ENCODE peak calls at places on chromosomes 3 and 15, in eight cellular contexts. J is A549, Q is PC-3, O is skeletal muscle cell, I is OCI-LY7, C is fibroblast of lung, F is cardiac fibroblast, K is AG09309. Y is an unnamed sample.

GRCh38 chr15:88375234-88375926 is 91.8 kb downstream of the MRPL46 start:
- DNase-seq in J (peak; percentile 68), Q (no peak), O (peak; percentile 30), I (no peak), C (peak; percentile 52), F (peak; percentile 38), K (peak; percentile 55), Y (peak; percentile 55)

GRCh38 chr15:81293728-81294500 is 30.0 kb downstream of the STARD5 start:
- DNase-seq in J (no peak), Q (no peak), O (no peak), I (peak; percentile 95), C (no peak), F (no peak), K (no peak), Y (no peak)

GRCh38 chr15:101091080-101092017 is 160.5 kb downstream of the CHSY1 start:
- DNase-seq in J (no peak), Q (no peak), O (peak; percentile 81), I (no peak), C (peak; percentile 92), F (peak; percentile 96), K (peak; percentile 55), Y (peak; percentile 89)

GRCh38 chr15:90883971-90884718 is at the start of gene FES:
- DNase-seq in J (no peak), Q (no peak), O (no peak), I (no peak), C (peak; percentile 60), F (peak; percentile 74), K (no peak), Y (no peak)

GRCh38 chr3:136263251-136263650 is 13.1 kb downstream of the PCCB start:
- DNase-seq in J (no peak), Q (no peak), O (no peak), I (no peak), C (no peak), F (no peak), K (no peak), Y (no peak)

GRCh38 chr3:153315781-153316180 is 153.8 kb downstream of the RAP2B start:
- DNase-seq in J (no peak), Q (peak; percentile 61), O (no peak), I (no peak), C (peak; percentile 9), F (no peak), K (peak; percentile 87), Y (no peak)

GRCh38 chr3:149534671-149535394 is 60.3 kb downstream of the TM4SF4 start:
- DNase-seq in J (peak; percentile 86), Q (no peak), O (peak; percentile 36), I (no peak), C (peak; percentile 55), F (peak; percentile 53), K (peak; percentile 46), Y (peak; percentile 26)

GRCh38 chr3:110685630-110686029 is 386.0 kb upstream of the NECTIN3 start:
- DNase-seq in J (no peak), Q (no peak), O (no peak), I (no peak), C (no peak), F (no peak), K (no peak), Y (no peak)

GRCh38 chr3:192844366-192844765 is 73.3 kb downstream of the MB21D2 start:
- DNase-seq in J (no peak), Q (no peak), O (no peak), I (no peak), C (no peak), F (no peak), K (no peak), Y (no peak)

GRCh38 chr3:166291510-166291909 is 454.3 kb upstream of the BCHE start:
- DNase-seq in J (no peak), Q (no peak), O (no peak), I (no peak), C (no peak), F (no peak), K (no peak), Y (no peak)

GRCh38 chr15:83305696-83306291 is 21.3 kb upstream of the BNC1 start:
- DNase-seq in J (no peak), Q (peak; percentile 87), O (no peak), I (no peak), C (no peak), F (no peak), K (no peak), Y (no peak)

GRCh38 chr3:162525052-162525451 is 1028.4 kb downstream of the OTOL1 start:
- DNase-seq in J (no peak), Q (no peak), O (peak; percentile 99), I (no peak), C (peak; percentile 95), F (peak; percentile 87), K (peak; percentile 94), Y (peak; percentile 66)

GRCh38 chr15:77620960-77621647 is 11.6 kb downstream of the LINGO1 start:
- DNase-seq in J (no peak), Q (no peak), O (no peak), I (no peak), C (no peak), F (no peak), K (no peak), Y (no peak)

GRCh38 chr3:190159902-190160435 is 39.3 kb upstream of the P3H2 start:
- DNase-seq in J (no peak), Q (no peak), O (no peak), I (no peak), C (no peak), F (no peak), K (no peak), Y (no peak)

GRCh38 chr3:42739401-42740158 is 33.5 kb downstream of the CCDC13 start:
- DNase-seq in J (no peak), Q (no peak), O (no peak), I (no peak), C (no peak), F (no peak), K (no peak), Y (no peak)

GRCh38 chr3:2198880-2199279 is 100.2 kb downstream of the CNTN4 start:
- DNase-seq in J (no peak), Q (no peak), O (no peak), I (no peak), C (no peak), F (no peak), K (no peak), Y (no peak)

GRCh38 chr15:49887604-49888340 is 231.3 kb downstream of the ATP8B4 start:
- DNase-seq in J (no peak), Q (no peak), O (no peak), I (no peak), C (peak; percentile 47), F (no peak), K (no peak), Y (no peak)

GRCh38 chr3:181707980-181708379 is 3.7 kb upstream of the SOX2 start:
- DNase-seq in J (no peak), Q (no peak), O (no peak), I (no peak), C (no peak), F (no peak), K (no peak), Y (no peak)
- H3K4me3 ChIP-seq in J (no peak overlapping the region), Q (no peak overlapping the region), O (no peak overlapping the region), I (peak overlapping the region; percentile 10), C (no peak overlapping the region), F (no peak overlapping the region), K (no peak overlapping the region), Y (no peak overlapping the region)

GRCh38 chr3:108008931-108009635 is 81.7 kb downstream of the CD47 start:
- DNase-seq in J (no peak), Q (no peak), O (peak; percentile 63), I (no peak), C (no peak), F (peak; percentile 74), K (peak; percentile 59), Y (peak; percentile 81)

GRCh38 chr3:108006901-108007331 is 83.9 kb downstream of the CD47 start:
- DNase-seq in J (no peak), Q (no peak), O (no peak), I (no peak), C (no peak), F (peak; percentile 62), K (no peak), Y (no peak)

GRCh38 chr3:108004647-108005046 is 86.2 kb downstream of the CD47 start:
- DNase-seq in J (no peak), Q (no peak), O (no peak), I (no peak), C (no peak), F (no peak), K (no peak), Y (no peak)

GRCh38 chr3:108008106-108008505 is 82.7 kb downstream of the CD47 start:
- DNase-seq in J (no peak), Q (no peak), O (no peak), I (no peak), C (no peak), F (no peak), K (no peak), Y (no peak)

DNA sequence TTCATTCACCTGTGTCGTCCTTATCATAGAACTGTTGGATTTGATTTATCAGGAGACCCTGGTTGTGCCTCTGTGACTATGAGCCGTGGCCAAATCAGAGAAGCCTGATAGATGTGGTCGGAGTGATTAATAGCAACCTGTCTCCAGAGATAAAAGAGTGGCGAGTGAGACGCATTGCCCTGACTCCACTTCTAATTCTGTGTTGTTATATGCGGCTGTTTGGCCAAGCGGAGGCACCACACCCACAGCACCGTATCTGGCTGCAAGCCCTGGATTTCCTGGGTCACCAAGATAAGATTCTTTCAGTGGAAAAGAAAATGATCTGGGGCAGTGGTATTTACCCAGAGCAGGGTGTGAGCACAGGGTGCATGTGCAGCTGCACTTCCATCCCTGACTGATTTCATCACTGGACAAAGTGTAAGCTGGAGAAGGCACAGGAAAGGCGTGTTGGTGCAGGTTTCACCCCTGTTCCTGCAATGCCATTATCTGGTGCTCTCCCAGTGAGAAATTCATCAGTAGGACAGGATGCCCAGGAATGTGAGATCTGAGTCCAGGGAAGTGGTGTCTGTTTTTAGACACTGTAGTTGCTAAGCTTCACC is 84.7 kb downstream of the CD47 start:
- DNase-seq in J (peak; percentile 27), Q (peak; percentile 51), O (no peak), I (no peak), C (peak; percentile 15), F (peak; percentile 64), K (no peak), Y (no peak)
- H3K4me3 ChIP-seq in J (no peak overlapping the region), Q (peak overlapping the region; percentile 44), O (no peak overlapping the region), I (no peak overlapping the region), C (no peak overlapping the region), F (no peak overlapping the region), K (no peak overlapping the region), Y (no peak overlapping the region)

GRCh38 chr3:157453824-157454223 is 17.2 kb downstream of the PTX3 start:
- DNase-seq in J (no peak), Q (peak; percentile 21), O (no peak), I (no peak), C (no peak), F (no peak), K (no peak), Y (no peak)
- H3K4me3 ChIP-seq in J (no peak overlapping the region), Q (no peak overlapping the region), O (no peak overlapping the region), I (no peak overlapping the region), C (no peak overlapping the region), F (no peak overlapping the region), K (no peak overlapping the region), Y (no peak overlapping the region)

DNA sequence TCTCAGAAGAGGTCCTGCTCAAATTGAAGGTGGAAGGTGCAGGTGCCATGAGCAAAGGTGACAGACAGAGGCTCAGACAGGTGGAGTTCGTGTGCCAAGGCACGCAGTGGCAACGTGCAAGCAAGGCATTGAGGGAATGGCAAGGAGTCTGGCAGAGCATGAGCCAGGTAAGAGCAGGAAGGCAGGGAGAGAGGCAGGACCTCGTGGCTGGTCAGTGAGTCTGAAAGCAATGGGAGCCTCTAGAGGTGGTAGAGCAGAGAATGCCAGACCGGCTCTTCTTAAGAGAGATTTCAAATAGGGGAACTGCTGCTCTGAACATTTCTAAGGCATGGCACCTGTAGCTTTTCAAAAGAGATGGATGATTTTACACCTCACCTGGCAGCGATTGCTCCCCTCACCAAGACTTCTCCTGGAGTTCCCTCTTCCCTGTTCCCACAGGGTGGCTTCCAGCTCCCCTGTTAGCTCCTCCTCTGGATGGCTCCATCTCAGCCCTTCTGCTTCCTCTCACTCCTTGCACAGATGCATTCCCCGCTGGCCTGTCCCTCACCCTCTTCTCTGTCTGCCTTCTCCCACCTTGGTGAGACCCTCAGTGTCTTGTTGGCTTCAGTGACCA is 2.7 kb downstream of the MYO5C start:
- DNase-seq in J (peak; percentile 46), Q (no peak), O (no peak), I (peak; percentile 19), C (no peak), F (no peak), K (no peak), Y (no peak)
- H3K4me3 ChIP-seq in J (no peak overlapping the region), Q (no peak overlapping the region), O (no peak overlapping the region), I (no peak overlapping the region), C (no peak overlapping the region), F (no peak overlapping the region), K (no peak overlapping the region), Y (no peak overlapping the region)